ENCODE peak calls at places on chromosome 15, in eight cellular contexts. E is left lobe of liver; P is neural crest cell; N is GM20000; L is EL; Y is COR-L47; R is activated naive CD8-positive, alpha-beta T cell treated with anti-CD3 and anti-CD28 coated beads, Interleukin-2, amount 50 U/mL, for 16 hours; S is gastrocnemius medialis. H is an unnamed sample.

GRCh38 chr15:39362832-39363561 is 217.9 kb upstream of the THBS1 start:
- DNase-seq in E (no peak), P (no peak), N (no peak), L (peak), Y (no peak), R (no peak), S (no peak), H (peak)

GRCh38 chr15:99956820-99957641 is 223.8 kb upstream of the LYSMD4 start:
- DNase-seq in E (peak), P (no peak), N (no peak), L (no peak), Y (no peak), R (no peak), S (no peak), H (peak)

GRCh38 chr15:90893175-90894090 is 9.1 kb downstream of the FES start:
- DNase-seq in E (no peak), P (no peak), N (no peak), L (no peak), Y (no peak), R (no peak), S (no peak), H (no peak)

GRCh38 chr15:74130089-74130848 is at the start of gene ISLR2:
- DNase-seq in E (no peak), P (no peak), N (no peak), L (no peak), Y (peak), R (no peak), S (no peak), H (no peak)

GRCh38 chr15:78455749-78456148 is 17.7 kb downstream of the IREB2 start:
- DNase-seq in E (no peak), P (no peak), N (no peak), L (peak), Y (no peak), R (no peak), S (peak), H (no peak)

GRCh38 chr15:86183765-86184491 is 104.3 kb downstream of the AGBL1 start:
- DNase-seq in E (no peak), P (no peak), N (no peak), L (no peak), Y (no peak), R (no peak), S (peak), H (no peak)

GRCh38 chr15:43250785-43251184 is 15.9 kb downstream of the TGM5 start:
- DNase-seq in E (no peak), P (no peak), N (no peak), L (no peak), Y (no peak), R (no peak), S (no peak), H (no peak)

GRCh38 chr15:38994310-38994709 is 429.7 kb upstream of the RASGRP1 start:
- DNase-seq in E (no peak), P (no peak), N (no peak), L (no peak), Y (no peak), R (no peak), S (no peak), H (no peak)

GRCh38 chr15:40256642-40257235 is 17.9 kb downstream of the PAK6 start:
- DNase-seq in E (no peak), P (no peak), N (no peak), L (peak), Y (no peak), R (no peak), S (no peak), H (no peak)

GRCh38 chr15:27358751-27359434 is 387.9 kb downstream of the GABRG3 start:
- DNase-seq in E (no peak), P (peak), N (no peak), L (no peak), Y (no peak), R (no peak), S (no peak), H (no peak)

GRCh38 chr15:98865397-98866339 is 141.9 kb downstream of the PGPEP1L start:
- DNase-seq in E (peak), P (no peak), N (no peak), L (peak), Y (peak), R (peak), S (peak), H (no peak)

GRCh38 chr15:67805871-67806538 is 19.3 kb upstream of the SKOR1 start:
- DNase-seq in E (peak), P (no peak), N (no peak), L (no peak), Y (no peak), R (no peak), S (no peak), H (peak)

GRCh38 chr15:70463453-70463834 is 299.9 kb downstream of the UACA start:
- DNase-seq in E (no peak), P (no peak), N (peak), L (no peak), Y (no peak), R (no peak), S (no peak), H (no peak)

GRCh38 chr15:100686021-100686724 is 83.8 kb downstream of the ASB7 start:
- DNase-seq in E (no peak), P (no peak), N (no peak), L (peak), Y (peak), R (no peak), S (peak), H (no peak)

GRCh38 chr15:70866982-70867644 is 13.2 kb upstream of the LARP6 start:
- DNase-seq in E (no peak), P (no peak), N (no peak), L (no peak), Y (no peak), R (no peak), S (no peak), H (no peak)

GRCh38 chr15:25810631-25811077 is 52.5 kb downstream of the ATP10A start:
- DNase-seq in E (no peak), P (peak), N (no peak), L (no peak), Y (no peak), R (no peak), S (no peak), H (peak)

GRCh38 chr15:59329570-59330350 is 42.9 kb downstream of the MYO1E start:
- DNase-seq in E (no peak), P (no peak), N (no peak), L (peak), Y (no peak), R (no peak), S (no peak), H (no peak)

GRCh38 chr15:65942436-65942835 is 73.1 kb downstream of the RAB11A start:
- DNase-seq in E (no peak), P (no peak), N (no peak), L (no peak), Y (no peak), R (no peak), S (no peak), H (no peak)

GRCh38 chr15:38696120-38696727 is 131.6 kb upstream of the RASGRP1 start:
- DNase-seq in E (no peak), P (no peak), N (peak), L (peak), Y (no peak), R (no peak), S (no peak), H (no peak)

GRCh38 chr15:34133511-34133910 is 31.6 kb downstream of the PGBD4 start:
- DNase-seq in E (no peak), P (no peak), N (no peak), L (no peak), Y (no peak), R (no peak), S (no peak), H (no peak)

GRCh38 chr15:96042734-96043224 is 287.7 kb upstream of the NR2F2 start:
- DNase-seq in E (no peak), P (no peak), N (no peak), L (no peak), Y (no peak), R (no peak), S (no peak), H (no peak)

GRCh38 chr15:60397772-60398445 is at the start of gene ANXA2:
- DNase-seq in E (peak), P (no peak), N (peak), L (peak), Y (peak), R (peak), S (peak), H (peak)

H was measured in osteocyte.